ENCODE peak calls at places on chromosomes 13 and 19, in nine cellular contexts. One of them, this sample, is unnamed.

GRCh38 chr13:27211771-27212364 is 39.5 kb upstream of the RPL21 start:
- DNase-seq in suprapubic skin: no peak
- DNase-seq in breast epithelium: no peak
- DNase-seq in prostate gland: no peak
- DNase-seq in spleen: no peak
- DNase-seq in H1: no peak
- DNase-seq in SK-N-SH: no peak
- DNase-seq in K562: no peak
- DNase-seq in vagina: no peak
- DNase-seq in this sample: no peak

GRCh38 chr19:812819-813358 is 8.9 kb downstream of the PLPPR3 start:
- DNase-seq in suprapubic skin: no peak
- DNase-seq in breast epithelium: no peak
- DNase-seq in prostate gland: no peak
- DNase-seq in spleen: peak; percentile 73
- DNase-seq in H1: no peak
- DNase-seq in SK-N-SH: no peak
- DNase-seq in K562: peak; percentile 21
- DNase-seq in vagina: no peak
- DNase-seq in this sample: no peak

GRCh38 chr13:66795636-66796035 is 434.5 kb downstream of the PCDH9 start:
- DNase-seq in suprapubic skin: no peak
- DNase-seq in breast epithelium: no peak
- DNase-seq in prostate gland: no peak
- DNase-seq in spleen: no peak
- DNase-seq in H1: no peak
- DNase-seq in SK-N-SH: no peak
- DNase-seq in K562: no peak
- DNase-seq in vagina: no peak
- DNase-seq in this sample: no peak

GRCh38 chr19:4976412-4977298 is 7.7 kb downstream of the KDM4B start:
- DNase-seq in suprapubic skin: peak; percentile 88
- DNase-seq in breast epithelium: peak; percentile 88
- DNase-seq in prostate gland: peak; percentile 95
- DNase-seq in spleen: peak; percentile 90
- DNase-seq in H1: peak; percentile 70
- DNase-seq in SK-N-SH: peak; percentile 47
- DNase-seq in K562: no peak
- DNase-seq in vagina: peak; percentile 98
- DNase-seq in this sample: peak; percentile 66

GRCh38 chr13:42807866-42808265 is 26.5 kb downstream of the FAM216B start:
- DNase-seq in suprapubic skin: no peak
- DNase-seq in breast epithelium: no peak
- DNase-seq in prostate gland: no peak
- DNase-seq in spleen: no peak
- DNase-seq in H1: no peak
- DNase-seq in SK-N-SH: no peak
- DNase-seq in K562: no peak
- DNase-seq in vagina: no peak
- DNase-seq in this sample: no peak

GRCh38 chr19:17325881-17326594 is 8.6 kb downstream of the ANO8 start:
- DNase-seq in suprapubic skin: peak; percentile 64
- DNase-seq in breast epithelium: peak; percentile 78
- DNase-seq in prostate gland: peak; percentile 67
- DNase-seq in spleen: no peak
- DNase-seq in H1: no peak
- DNase-seq in SK-N-SH: no peak
- DNase-seq in K562: no peak
- DNase-seq in vagina: no peak
- DNase-seq in this sample: no peak

GRCh38 chr19:33110201-33110910 is 21.6 kb upstream of the WDR88 start:
- DNase-seq in suprapubic skin: no peak
- DNase-seq in breast epithelium: no peak
- DNase-seq in prostate gland: no peak
- DNase-seq in spleen: no peak
- DNase-seq in H1: no peak
- DNase-seq in SK-N-SH: no peak
- DNase-seq in K562: no peak
- DNase-seq in vagina: no peak
- DNase-seq in this sample: no peak

GRCh38 chr19:38707512-38708114 is 36.7 kb downstream of the CAPN12 start:
- DNase-seq in suprapubic skin: no peak
- DNase-seq in breast epithelium: peak; percentile 85
- DNase-seq in prostate gland: peak; percentile 83
- DNase-seq in spleen: peak; percentile 88
- DNase-seq in H1: no peak
- DNase-seq in SK-N-SH: no peak
- DNase-seq in K562: no peak
- DNase-seq in vagina: no peak
- DNase-seq in this sample: no peak

GRCh38 chr13:80214521-80214941 is 126.4 kb downstream of the SPRY2 start:
- DNase-seq in suprapubic skin: no peak
- DNase-seq in breast epithelium: no peak
- DNase-seq in prostate gland: no peak
- DNase-seq in spleen: no peak
- DNase-seq in H1: no peak
- DNase-seq in SK-N-SH: peak; percentile 52
- DNase-seq in K562: no peak
- DNase-seq in vagina: no peak
- DNase-seq in this sample: no peak

GRCh38 chr13:75372923-75373841 is 108.8 kb downstream of the TBC1D4 start:
- DNase-seq in suprapubic skin: no peak
- DNase-seq in breast epithelium: no peak
- DNase-seq in prostate gland: no peak
- DNase-seq in spleen: no peak
- DNase-seq in H1: no peak
- DNase-seq in SK-N-SH: no peak
- DNase-seq in K562: no peak
- DNase-seq in vagina: no peak
- DNase-seq in this sample: no peak

GRCh38 chr13:65803706-65804392 is 1426.3 kb downstream of the PCDH9 start:
- DNase-seq in suprapubic skin: no peak
- DNase-seq in breast epithelium: no peak
- DNase-seq in prostate gland: no peak
- DNase-seq in spleen: no peak
- DNase-seq in H1: no peak
- DNase-seq in SK-N-SH: no peak
- DNase-seq in K562: no peak
- DNase-seq in vagina: no peak
- DNase-seq in this sample: no peak

GRCh38 chr19:51889934-51890333 is 2.2 kb upstream of the ZNF577 start:
- DNase-seq in suprapubic skin: no peak
- DNase-seq in breast epithelium: no peak
- DNase-seq in prostate gland: no peak
- DNase-seq in spleen: no peak
- DNase-seq in H1: no peak
- DNase-seq in SK-N-SH: no peak
- DNase-seq in K562: no peak
- DNase-seq in vagina: no peak
- DNase-seq in this sample: no peak

GRCh38 chr19:51887522-51888498 is at the start of gene ZNF577:
- DNase-seq in suprapubic skin: peak; percentile 92
- DNase-seq in breast epithelium: peak; percentile 80
- DNase-seq in prostate gland: peak; percentile 89
- DNase-seq in spleen: peak; percentile 91
- DNase-seq in H1: peak; percentile 82
- DNase-seq in SK-N-SH: peak; percentile 67
- DNase-seq in K562: no peak
- DNase-seq in vagina: no peak
- DNase-seq in this sample: peak; percentile 92

DNA sequence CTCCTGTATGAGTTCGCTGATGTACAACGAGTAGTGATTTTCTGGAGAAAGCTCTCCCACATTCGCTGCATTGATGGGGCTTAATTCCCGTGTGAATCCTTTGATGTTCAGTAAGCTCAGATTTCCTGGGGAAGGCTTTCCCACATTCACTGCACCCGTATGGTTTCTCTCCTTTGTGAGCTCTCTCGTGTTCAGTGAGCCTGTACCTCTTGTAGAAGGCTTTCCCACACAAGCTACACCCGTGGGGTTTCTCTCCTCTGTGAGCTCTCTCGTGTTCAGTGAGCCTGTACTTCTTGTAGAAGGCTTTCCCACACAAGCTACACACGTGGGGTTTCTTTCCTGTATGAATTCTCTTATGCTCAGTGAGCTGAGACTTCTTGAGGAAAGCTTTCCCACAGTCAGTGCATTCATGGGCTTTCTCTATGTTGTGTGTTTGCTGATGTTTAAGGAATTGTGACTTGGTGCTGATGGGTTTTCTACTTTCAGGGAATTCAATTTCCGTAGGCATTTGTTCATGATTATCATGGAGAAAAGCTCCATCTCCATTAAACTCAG is 3.5 kb upstream of the ZNF577 start:
- DNase-seq in suprapubic skin: no peak
- DNase-seq in breast epithelium: no peak
- DNase-seq in prostate gland: no peak
- DNase-seq in spleen: no peak
- DNase-seq in H1: no peak
- DNase-seq in SK-N-SH: no peak
- DNase-seq in K562: no peak
- DNase-seq in vagina: no peak
- DNase-seq in this sample: no peak
- H3K9me3 ChIP-seq in suprapubic skin: peaks cover 44% of the 10 kb centered on the region
- H3K9me3 ChIP-seq in breast epithelium: peaks cover 84% of the 10 kb centered on the region
- H3K9me3 ChIP-seq in prostate gland: peaks cover 9% of the 10 kb centered on the region
- H3K9me3 ChIP-seq in spleen: peaks cover 100% of the 10 kb centered on the region
- H3K9me3 ChIP-seq in H1: peaks cover 66% of the 10 kb centered on the region
- H3K9me3 ChIP-seq in SK-N-SH: peaks cover 34% of the 10 kb centered on the region
- H3K9me3 ChIP-seq in K562: peaks cover 45% of the 10 kb centered on the region
- H3K9me3 ChIP-seq in vagina: peaks cover 71% of the 10 kb centered on the region
- H3K9me3 ChIP-seq in this sample: peaks cover 74% of the 10 kb centered on the region

GRCh38 chr19:42386974-42387707 is 3.0 kb downstream of the CNFN start:
- DNase-seq in suprapubic skin: peak; percentile 79
- DNase-seq in breast epithelium: peak; percentile 79
- DNase-seq in prostate gland: peak; percentile 67
- DNase-seq in spleen: peak; percentile 91
- DNase-seq in H1: peak; percentile 94
- DNase-seq in SK-N-SH: peak; percentile 91
- DNase-seq in K562: peak; percentile 88
- DNase-seq in vagina: no peak
- DNase-seq in this sample: peak; percentile 86
- TF ChIP-seq POLR2AphosphoS5 in suprapubic skin: no peak
- TF ChIP-seq POLR2AphosphoS5 in breast epithelium: no peak
- TF ChIP-seq POLR2AphosphoS5 in prostate gland: peak; percentile 61
- TF ChIP-seq POLR2AphosphoS5 in spleen: peak; percentile 77
- TF ChIP-seq POLR2AphosphoS5 in H1: peak; percentile 89
- TF ChIP-seq POLR2AphosphoS5 in SK-N-SH: no peak
- TF ChIP-seq POLR2AphosphoS5 in K562: no peak
- TF ChIP-seq POLR2AphosphoS5 in vagina: peak; percentile 63
- TF ChIP-seq POLR2AphosphoS5 in this sample: peak; percentile 18

DNA sequence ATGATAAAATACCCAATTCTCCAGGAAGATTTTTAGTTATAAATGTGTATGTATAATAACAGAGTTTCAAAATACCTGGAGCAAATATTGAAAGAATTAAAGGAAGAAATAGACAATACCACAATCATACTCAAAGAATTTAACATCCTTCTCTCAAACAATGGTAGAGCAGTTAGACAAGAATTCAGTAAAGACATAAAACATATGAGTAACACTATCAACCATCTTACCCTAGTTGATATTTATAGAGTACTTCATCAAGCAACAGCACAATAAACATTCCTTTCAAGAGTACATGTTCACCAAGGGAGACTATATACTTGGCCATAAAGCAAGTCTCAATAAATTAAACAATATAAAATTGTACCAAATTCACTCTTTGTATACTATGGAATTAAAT is 108.4 kb downstream of the DLEU7 start:
- DNase-seq in suprapubic skin: no peak
- DNase-seq in breast epithelium: no peak
- DNase-seq in prostate gland: no peak
- DNase-seq in spleen: no peak
- DNase-seq in H1: no peak
- DNase-seq in SK-N-SH: no peak
- DNase-seq in K562: no peak
- DNase-seq in vagina: no peak
- DNase-seq in this sample: no peak
- H3K9me3 ChIP-seq in suprapubic skin: no peaks in the 10 kb centered on the region
- H3K9me3 ChIP-seq in breast epithelium: no peaks in the 10 kb centered on the region
- H3K9me3 ChIP-seq in prostate gland: no peaks in the 10 kb centered on the region
- H3K9me3 ChIP-seq in spleen: peaks cover 6% of the 10 kb centered on the region
- H3K9me3 ChIP-seq in H1: peaks cover 6% of the 10 kb centered on the region
- H3K9me3 ChIP-seq in SK-N-SH: no peaks in the 10 kb centered on the region
- H3K9me3 ChIP-seq in K562: no peaks in the 10 kb centered on the region
- H3K9me3 ChIP-seq in vagina: no peaks in the 10 kb centered on the region
- H3K9me3 ChIP-seq in this sample: no peaks in the 10 kb centered on the region

DNA sequence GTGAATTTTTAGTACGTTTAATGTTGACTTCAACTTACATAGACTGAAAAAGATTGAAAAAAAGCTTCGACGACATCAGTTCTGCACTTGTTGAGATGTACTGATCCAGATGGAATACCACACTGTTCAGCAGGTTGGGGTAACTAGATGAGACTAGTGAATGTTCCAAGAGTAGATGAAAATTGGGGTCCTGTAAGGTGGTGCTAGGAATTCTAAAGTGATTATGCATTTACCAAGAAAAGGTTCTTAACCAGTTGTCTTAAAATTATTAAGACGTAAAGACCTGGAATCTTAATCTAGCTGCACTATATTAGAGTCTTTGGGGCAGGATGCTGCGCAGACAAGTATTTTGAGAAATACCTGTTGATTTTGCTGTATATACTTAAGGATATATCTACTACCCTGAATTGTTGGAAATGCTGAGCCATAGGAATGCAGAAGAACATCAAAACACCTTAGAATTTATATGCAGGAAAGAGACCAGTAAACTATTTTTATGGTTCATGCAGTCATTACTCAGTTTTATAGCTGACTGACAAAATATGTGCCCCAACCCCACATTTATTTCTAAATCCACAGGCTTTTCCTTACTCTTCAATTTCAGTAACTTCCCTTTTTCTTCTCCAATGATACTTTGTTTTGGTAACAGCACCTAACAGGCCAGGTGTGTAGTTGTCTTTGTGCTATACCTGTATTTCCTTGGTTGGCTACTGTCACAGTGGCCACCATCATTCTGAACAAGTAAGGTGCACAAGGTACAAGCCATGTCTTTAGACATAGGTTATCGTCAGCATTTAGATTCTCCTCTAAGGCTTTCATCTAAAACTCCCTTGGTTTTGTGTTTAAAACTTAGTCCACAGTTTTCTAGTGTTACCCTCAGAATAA is 8.6 kb downstream of the MIR17HG start:
- DNase-seq in suprapubic skin: no peak
- DNase-seq in breast epithelium: no peak
- DNase-seq in prostate gland: no peak
- DNase-seq in spleen: no peak
- DNase-seq in H1: no peak
- DNase-seq in SK-N-SH: no peak
- DNase-seq in K562: peak; percentile 52
- DNase-seq in vagina: no peak
- DNase-seq in this sample: no peak
- TF ChIP-seq POLR2AphosphoS5 in suprapubic skin: no peak
- TF ChIP-seq POLR2AphosphoS5 in breast epithelium: no peak
- TF ChIP-seq POLR2AphosphoS5 in prostate gland: no peak
- TF ChIP-seq POLR2AphosphoS5 in spleen: no peak
- TF ChIP-seq POLR2AphosphoS5 in H1: peak; percentile 83
- TF ChIP-seq POLR2AphosphoS5 in SK-N-SH: no peak
- TF ChIP-seq POLR2AphosphoS5 in K562: no peak
- TF ChIP-seq POLR2AphosphoS5 in vagina: no peak
- TF ChIP-seq POLR2AphosphoS5 in this sample: no peak